ENCODE peak calls at places on chromosomes 3 and 15, in six cellular contexts. T is BJ, X is fibroblast of mammary gland, W is stomach, G is psoas muscle, J is neural progenitor cell. S is an unnamed sample.

GRCh38 chr3:188706599-188706998 is 465.2 kb upstream of the TPRG1 start:
- DNase-seq in T (no peak), X (no peak), W (no peak), G (no peak), J (no peak), S (peak)

GRCh38 chr3:64360261-64360660 is 135.0 kb upstream of the PRICKLE2 start:
- DNase-seq in T (no peak), X (no peak), W (no peak), G (no peak), J (no peak), S (no peak)

GRCh38 chr3:13800064-13800463 is 79.8 kb downstream of the WNT7A start:
- DNase-seq in T (no peak), X (no peak), W (no peak), G (no peak), J (no peak), S (no peak)

GRCh38 chr15:25401511-25401910 is 37.3 kb downstream of the UBE3A start:
- DNase-seq in T (no peak), X (peak), W (no peak), G (no peak), J (no peak), S (peak)

GRCh38 chr15:41951571-41951970 is 20.8 kb downstream of the EHD4 start:
- DNase-seq in T (no peak), X (no peak), W (no peak), G (no peak), J (no peak), S (no peak)

GRCh38 chr15:25056484-25057429 is 102.0 kb downstream of the SNRPN start:
- DNase-seq in T (no peak), X (no peak), W (peak), G (no peak), J (no peak), S (no peak)

GRCh38 chr3:56398659-56399058 is 69.6 kb downstream of the ERC2 start:
- DNase-seq in T (no peak), X (no peak), W (no peak), G (no peak), J (no peak), S (no peak)

GRCh38 chr3:46903341-46904302 is 26.1 kb downstream of the PTH1R start:
- DNase-seq in T (no peak), X (peak), W (no peak), G (peak), J (no peak), S (peak)

GRCh38 chr15:75172168-75172841 is 29.4 kb upstream of the C15orf39 start:
- DNase-seq in T (no peak), X (no peak), W (no peak), G (no peak), J (no peak), S (no peak)

GRCh38 chr3:126373682-126374601 is 16.7 kb upstream of the KLF15 start:
- DNase-seq in T (no peak), X (peak), W (no peak), G (peak), J (no peak), S (peak)

GRCh38 chr3:179133575-179133974 is 14.6 kb upstream of the PIK3CA start:
- DNase-seq in T (no peak), X (no peak), W (no peak), G (no peak), J (no peak), S (no peak)

GRCh38 chr15:66840615-66841014 is 138.6 kb downstream of the SMAD6 start:
- DNase-seq in T (no peak), X (no peak), W (no peak), G (no peak), J (no peak), S (no peak)

GRCh38 chr3:12004741-12005513 is 739 bp downstream of the SYN2 start:
- DNase-seq in T (no peak), X (no peak), W (no peak), G (no peak), J (no peak), S (no peak)
- H3K4me3 ChIP-seq in T (no peak), X (no peak), W (peak), G (peak), J (peak), S (no peak)

GRCh38 chr15:79365765-79366164 is 54.9 kb downstream of the TMED3 start:
- DNase-seq in T (no peak), X (no peak), W (no peak), G (no peak), J (no peak), S (no peak)

GRCh38 chr15:79366691-79367090 is 55.8 kb downstream of the TMED3 start:
- DNase-seq in T (no peak), X (no peak), W (no peak), G (no peak), J (no peak), S (no peak)

GRCh38 chr15:79364571-79365240 is 53.8 kb downstream of the TMED3 start:
- DNase-seq in T (no peak), X (no peak), W (no peak), G (no peak), J (peak), S (no peak)
- TF ChIP-seq CTCF in T (peak), X (no peak), W (no peak), G (no peak), J (no peak), S (peak)

GRCh38 chr15:33091983-33092688 is 102.4 kb downstream of the FMN1 start:
- DNase-seq in T (no peak), X (no peak), W (no peak), G (no peak), J (no peak), S (no peak)

GRCh38 chr15:33096134-33096533 is 98.4 kb downstream of the FMN1 start:
- DNase-seq in T (no peak), X (no peak), W (no peak), G (no peak), J (no peak), S (no peak)

GRCh38 chr15:33093234-33093633 is 101.3 kb downstream of the FMN1 start:
- DNase-seq in T (no peak), X (no peak), W (no peak), G (no peak), J (no peak), S (no peak)

GRCh38 chr15:33098082-33099058 is 96.1 kb downstream of the FMN1 start:
- DNase-seq in T (no peak), X (peak), W (no peak), G (no peak), J (no peak), S (peak)

GRCh38 chr15:33094336-33094735 is 100.2 kb downstream of the FMN1 start:
- DNase-seq in T (no peak), X (peak), W (no peak), G (no peak), J (no peak), S (peak)
- H3K4me3 ChIP-seq in T (no peak), X (no peak), W (no peak), G (no peak), J (no peak), S (no peak)

DNA sequence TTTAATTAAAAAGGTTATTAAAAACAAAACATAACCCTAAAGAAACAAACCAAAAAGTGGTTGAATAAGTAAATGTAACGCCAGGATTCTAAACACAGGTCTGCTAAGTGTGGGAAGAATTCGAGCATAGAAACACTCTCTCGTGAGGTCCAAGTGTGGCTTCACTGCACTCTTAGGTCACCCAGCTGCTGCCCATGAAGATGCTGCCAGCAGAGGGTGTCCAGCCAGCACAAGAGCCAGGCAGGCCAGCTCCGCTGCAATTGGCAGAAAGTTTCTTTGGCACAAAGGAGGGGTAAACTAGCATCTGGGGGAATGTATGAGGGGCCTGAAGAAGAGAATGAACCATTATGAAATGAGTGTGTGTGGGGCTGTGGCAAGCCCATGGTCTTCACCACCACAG is 215.7 kb upstream of the FEZF2 start:
- DNase-seq in T (no peak), X (no peak), W (no peak), G (no peak), J (no peak), S (no peak)
- TF ChIP-seq CTCF in T (no peak), X (no peak), W (no peak), G (no peak), J (peak), S (peak)

GRCh38 chr3:186824430-186825139 is 17.9 kb upstream of the ADIPOQ start:
- DNase-seq in T (no peak), X (no peak), W (no peak), G (no peak), J (peak), S (no peak)
- H3K4me3 ChIP-seq in T (no peak), X (no peak), W (no peak), G (no peak), J (peak), S (no peak)

GRCh38 chr15:78640840-78641733 is at the start of gene CHRNB4:
- DNase-seq in T (no peak), X (no peak), W (no peak), G (no peak), J (peak), S (peak)

GRCh38 chr15:78640527-78640839 is 527 bp downstream of the CHRNB4 start:
- DNase-seq in T (no peak), X (no peak), W (no peak), G (no peak), J (no peak), S (no peak)

GRCh38 chr15:78636378-78636859 is 4.6 kb downstream of the CHRNB4 start:
- DNase-seq in T (no peak), X (no peak), W (no peak), G (no peak), J (no peak), S (no peak)

GRCh38 chr15:78637776-78638435 is 3.1 kb downstream of the CHRNB4 start:
- DNase-seq in T (no peak), X (no peak), W (no peak), G (no peak), J (no peak), S (no peak)

DNA sequence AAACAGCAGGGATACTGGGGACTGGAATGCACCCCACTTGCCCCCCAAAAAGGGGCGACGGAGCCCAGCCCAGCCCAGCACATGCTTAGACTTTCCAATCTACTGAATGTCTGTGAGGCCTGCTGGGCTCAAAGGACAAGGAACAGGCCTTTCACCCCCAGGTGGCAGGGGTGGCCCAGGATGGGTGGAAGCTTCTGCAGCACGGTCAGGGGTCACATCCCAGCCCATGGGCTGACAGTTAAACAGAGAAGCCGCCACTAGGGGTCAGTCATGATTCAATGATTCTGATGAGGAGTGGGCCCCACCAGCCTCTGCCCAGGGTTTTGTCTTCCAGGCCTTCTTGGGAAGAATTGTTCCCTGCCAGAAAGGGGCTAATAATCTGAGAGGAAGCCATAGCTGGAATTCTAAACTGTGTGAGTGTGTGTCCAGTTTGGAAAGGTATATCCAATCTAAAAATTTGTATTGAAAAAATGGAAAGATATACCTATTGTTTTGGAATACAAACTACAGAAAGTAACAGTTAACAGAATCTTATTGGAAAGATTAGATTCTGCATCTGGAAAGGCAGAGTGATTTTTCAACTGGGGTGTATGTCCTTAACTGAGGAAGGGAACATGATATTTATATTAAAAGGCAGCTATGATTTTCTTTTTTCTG is 2.2 kb downstream of the CHRNB4 start:
- DNase-seq in T (no peak), X (peak), W (peak), G (no peak), J (peak), S (peak)
- TF ChIP-seq CTCF in T (peak), X (peak), W (no peak), G (peak), J (peak), S (peak)

S was measured in cardiac fibroblast.